ENCODE peak calls at places on chromosomes 3 and 15, in five cellular contexts. N is heart left ventricle; P is natural killer cell; Q is stimulated activated CD8-positive, alpha-beta memory T cell treated with anti-CD3 and anti-CD28 coated beads, Interleukin-4, amount 100 ng/mL, for 24 hours; Y is mesothelial cell of epicardium. D is an unnamed sample.
A peak's percentile ranks its signal among the peaks of the same experiment; 100 is the strongest.

GRCh38 chr3:10563396-10563795 is 58.0 kb upstream of the ATP2B2 start:
- DNase-seq in N (no peak), P (no peak), Q (no peak), Y (no peak), D (no peak)

GRCh38 chr3:4071481-4072184 is 231.5 kb upstream of the SETMAR start:
- DNase-seq in N (no peak), P (no peak), Q (no peak), Y (no peak), D (no peak)

GRCh38 chr15:82602195-82602594 is 45.0 kb downstream of the CPEB1 start:
- DNase-seq in N (no peak), P (no peak), Q (no peak), Y (no peak), D (no peak)

GRCh38 chr3:64668582-64669510 is 19.0 kb downstream of the ADAMTS9 start:
- DNase-seq in N (no peak), P (no peak), Q (no peak), Y (no peak), D (no peak)

GRCh38 chr3:185337231-185337816 is 25.6 kb upstream of the MAP3K13 start:
- DNase-seq in N (no peak), P (no peak), Q (no peak), Y (no peak), D (no peak)

GRCh38 chr15:94247789-94248638 is 16.7 kb downstream of the MCTP2 start:
- DNase-seq in N (no peak), P (no peak), Q (no peak), Y (no peak), D (no peak)

GRCh38 chr15:74438696-74439316 is 5.0 kb upstream of the SEMA7A start:
- DNase-seq in N (peak; percentile 78), P (peak; percentile 66), Q (peak; percentile 70), Y (peak; percentile 81), D (peak; percentile 53)

GRCh38 chr15:76345269-76345879 is 8.8 kb downstream of the ISL2 start:
- DNase-seq in N (no peak), P (no peak), Q (no peak), Y (no peak), D (no peak)

GRCh38 chr3:72244396-72244795 is 459.4 kb upstream of the PROK2 start:
- DNase-seq in N (no peak), P (no peak), Q (no peak), Y (no peak), D (no peak)

GRCh38 chr3:136624894-136625815 is 127.0 kb downstream of the STAG1 start:
- DNase-seq in N (no peak), P (no peak), Q (no peak), Y (no peak), D (no peak)

GRCh38 chr3:160754371-160754854 is 1.6 kb upstream of the PPM1L start:
- DNase-seq in N (peak; percentile 44), P (peak; percentile 26), Q (peak; percentile 1), Y (peak; percentile 55), D (peak; percentile 31)

GRCh38 chr15:79380755-79381499 is 51.2 kb upstream of the MINAR1 start:
- DNase-seq in N (peak; percentile 82), P (peak; percentile 62), Q (peak; percentile 68), Y (peak; percentile 86), D (peak; percentile 55)

GRCh38 chr3:63961891-63962290 is 49.7 kb upstream of the SCAANT1 start:
- DNase-seq in N (no peak), P (no peak), Q (no peak), Y (no peak), D (no peak)

GRCh38 chr3:55597638-55598037 is 110.5 kb upstream of the WNT5A start:
- DNase-seq in N (no peak), P (no peak), Q (no peak), Y (no peak), D (no peak)

GRCh38 chr3:58137306-58137705 is 73.5 kb downstream of the DNASE1L3 start:
- DNase-seq in N (no peak), P (no peak), Q (no peak), Y (no peak), D (no peak)

D was measured in KG1.